ENCODE peak calls at places on chromosome 5, in eight cellular contexts. R is right lobe of liver, V is right atrium auricular region, W is H9, Y is neural progenitor cell, B is MM.1S, N is fibroblast of lung, M is heart right ventricle. Q is an unnamed sample.

GRCh38 chr5:131530706-131531331 is 104.2 kb downstream of the RAPGEF6 start:
- DNase-seq in R (no peak), V (no peak), W (no peak), Y (no peak), B (no peak), N (peak; percentile 23), M (no peak), Q (no peak)

GRCh38 chr5:138033275-138033808 is 463 bp upstream of the FAM13B start:
- DNase-seq in R (no peak), V (no peak), W (no peak), Y (peak; percentile 55), B (no peak), N (peak; percentile 5), M (no peak), Q (peak; percentile 53)

GRCh38 chr5:1500411-1501091 is 23.2 kb downstream of the LPCAT1 start:
- DNase-seq in R (peak; percentile 72), V (peak; percentile 84), W (no peak), Y (no peak), B (no peak), N (peak; percentile 30), M (peak; percentile 66), Q (no peak)

GRCh38 chr5:154756203-154756870 is 1.2 kb downstream of the LARP1 start:
- DNase-seq in R (peak; percentile 67), V (no peak), W (no peak), Y (peak; percentile 54), B (peak; percentile 40), N (no peak), M (peak; percentile 39), Q (no peak)

GRCh38 chr5:105371169-105371568 is 1808.6 kb upstream of the NUDT12 start:
- DNase-seq in R (no peak), V (no peak), W (no peak), Y (no peak), B (no peak), N (no peak), M (no peak), Q (no peak)

GRCh38 chr5:36607114-36607561 is 732 bp downstream of the SLC1A3 start:
- DNase-seq in R (peak; percentile 38), V (no peak), W (no peak), Y (peak; percentile 72), B (no peak), N (peak; percentile 58), M (peak; percentile 30), Q (no peak)

GRCh38 chr5:44875661-44876250 is 67.0 kb downstream of the MRPS30 start:
- DNase-seq in R (no peak), V (no peak), W (no peak), Y (no peak), B (peak; percentile 85), N (peak; percentile 94), M (no peak), Q (peak; percentile 97)

GRCh38 chr5:146290318-146290717 is 48.3 kb upstream of the POU4F3 start:
- DNase-seq in R (no peak), V (no peak), W (no peak), Y (no peak), B (no peak), N (peak; percentile 10), M (no peak), Q (no peak)

GRCh38 chr5:169945831-169946261 is 34.4 kb downstream of the INSYN2B start:
- DNase-seq in R (peak; percentile 20), V (peak; percentile 67), W (peak; percentile 36), Y (peak; percentile 23), B (no peak), N (peak; percentile 95), M (peak; percentile 7), Q (peak; percentile 28)

GRCh38 chr5:38414348-38414747 is 142.1 kb downstream of the LIFR start:
- DNase-seq in R (no peak), V (no peak), W (no peak), Y (no peak), B (no peak), N (peak; percentile 33), M (no peak), Q (no peak)

GRCh38 chr5:95486185-95486584 is 68.6 kb downstream of the SKIC3 start:
- DNase-seq in R (no peak), V (no peak), W (peak; percentile 38), Y (no peak), B (no peak), N (no peak), M (no peak), Q (no peak)

GRCh38 chr5:164353155-164353554 is 847.7 kb downstream of the MAT2B start:
- DNase-seq in R (no peak), V (no peak), W (no peak), Y (no peak), B (no peak), N (peak; percentile 88), M (no peak), Q (no peak)

GRCh38 chr5:91538179-91538578 is 155.1 kb upstream of the ARRDC3 start:
- DNase-seq in R (no peak), V (no peak), W (no peak), Y (no peak), B (no peak), N (no peak), M (no peak), Q (peak; percentile 57)

GRCh38 chr5:133297293-133297692 is 245.5 kb downstream of the HSPA4 start:
- DNase-seq in R (no peak), V (no peak), W (no peak), Y (no peak), B (no peak), N (no peak), M (no peak), Q (no peak)

GRCh38 chr5:6649186-6649585 is 15.9 kb downstream of the SRD5A1 start:
- DNase-seq in R (no peak), V (no peak), W (peak; percentile 53), Y (peak; percentile 52), B (no peak), N (no peak), M (no peak), Q (no peak)

GRCh38 chr5:127975961-127976360 is 107.6 kb upstream of the SLC12A2 start:
- DNase-seq in R (no peak), V (no peak), W (no peak), Y (no peak), B (no peak), N (no peak), M (no peak), Q (no peak)

GRCh38 chr5:142982821-142983200 is 212.6 kb downstream of the ARHGAP26 start:
- DNase-seq in R (no peak), V (no peak), W (peak; percentile 65), Y (peak; percentile 25), B (peak; percentile 36), N (no peak), M (no peak), Q (no peak)
- TF ChIP-seq CTCF in R (no peak), V (no peak), W (peak; percentile 59), Y (peak; percentile 40), B (peak; percentile 52), N (peak; percentile 8), M (no peak), Q (peak; percentile 35)

GRCh38 chr5:142644127-142644526 is 41.8 kb downstream of the FGF1 start:
- DNase-seq in R (no peak), V (no peak), W (no peak), Y (no peak), B (no peak), N (peak; percentile 52), M (no peak), Q (peak; percentile 62)
- H3K27ac ChIP-seq in R (no peak overlapping the region), V (no peak overlapping the region), W (no peak overlapping the region), Y (no peak overlapping the region), B (no peak overlapping the region), N (peak overlapping the region; percentile 66), M (no peak overlapping the region), Q (peak overlapping the region; percentile 56)

GRCh38 chr5:176620333-176620981 is 9.9 kb downstream of the SNCB start:
- DNase-seq in R (no peak), V (no peak), W (peak; percentile 63), Y (no peak), B (no peak), N (no peak), M (no peak), Q (no peak)

GRCh38 chr5:176619569-176620332 is 9.8 kb upstream of the GPRIN1 start:
- DNase-seq in R (no peak), V (no peak), W (peak; percentile 61), Y (no peak), B (no peak), N (no peak), M (no peak), Q (no peak)

GRCh38 chr5:176619203-176619568 is 9.2 kb upstream of the GPRIN1 start:
- DNase-seq in R (peak; percentile 56), V (no peak), W (peak; percentile 98), Y (peak; percentile 98), B (no peak), N (peak; percentile 83), M (peak; percentile 45), Q (peak; percentile 69)

GRCh38 chr5:176624142-176624541 is 6.2 kb downstream of the SNCB start:
- DNase-seq in R (no peak), V (no peak), W (no peak), Y (no peak), B (no peak), N (no peak), M (no peak), Q (no peak)

GRCh38 chr5:176621661-176622079 is 8.7 kb downstream of the SNCB start:
- DNase-seq in R (no peak), V (no peak), W (no peak), Y (no peak), B (no peak), N (peak; percentile 58), M (no peak), Q (no peak)
- H3K4me1 ChIP-seq in R (no peaks in the 10 kb centered on the region), V (no peaks in the 10 kb centered on the region), W (no peaks in the 10 kb centered on the region), Y (peaks cover 8% of the 10 kb centered on the region), B (no peaks in the 10 kb centered on the region), N (peaks cover 8% of the 10 kb centered on the region), M (peaks cover 23% of the 10 kb centered on the region), Q (peaks cover 6% of the 10 kb centered on the region)

GRCh38 chr5:174327896-174328295 is 282.4 kb downstream of the NSG2 start:
- DNase-seq in R (no peak), V (no peak), W (no peak), Y (no peak), B (no peak), N (no peak), M (no peak), Q (no peak)

GRCh38 chr5:174329738-174330137 is 284.2 kb downstream of the NSG2 start:
- DNase-seq in R (no peak), V (no peak), W (no peak), Y (no peak), B (no peak), N (peak; percentile 70), M (no peak), Q (no peak)

GRCh38 chr5:174327317-174327864 is 281.9 kb downstream of the NSG2 start:
- DNase-seq in R (peak; percentile 51), V (no peak), W (peak; percentile 93), Y (peak; percentile 94), B (peak; percentile 82), N (peak; percentile 82), M (peak; percentile 42), Q (peak; percentile 37)

GRCh38 chr5:174326372-174326771 is 280.9 kb downstream of the NSG2 start:
- DNase-seq in R (no peak), V (no peak), W (no peak), Y (no peak), B (no peak), N (no peak), M (no peak), Q (no peak)

DNA sequence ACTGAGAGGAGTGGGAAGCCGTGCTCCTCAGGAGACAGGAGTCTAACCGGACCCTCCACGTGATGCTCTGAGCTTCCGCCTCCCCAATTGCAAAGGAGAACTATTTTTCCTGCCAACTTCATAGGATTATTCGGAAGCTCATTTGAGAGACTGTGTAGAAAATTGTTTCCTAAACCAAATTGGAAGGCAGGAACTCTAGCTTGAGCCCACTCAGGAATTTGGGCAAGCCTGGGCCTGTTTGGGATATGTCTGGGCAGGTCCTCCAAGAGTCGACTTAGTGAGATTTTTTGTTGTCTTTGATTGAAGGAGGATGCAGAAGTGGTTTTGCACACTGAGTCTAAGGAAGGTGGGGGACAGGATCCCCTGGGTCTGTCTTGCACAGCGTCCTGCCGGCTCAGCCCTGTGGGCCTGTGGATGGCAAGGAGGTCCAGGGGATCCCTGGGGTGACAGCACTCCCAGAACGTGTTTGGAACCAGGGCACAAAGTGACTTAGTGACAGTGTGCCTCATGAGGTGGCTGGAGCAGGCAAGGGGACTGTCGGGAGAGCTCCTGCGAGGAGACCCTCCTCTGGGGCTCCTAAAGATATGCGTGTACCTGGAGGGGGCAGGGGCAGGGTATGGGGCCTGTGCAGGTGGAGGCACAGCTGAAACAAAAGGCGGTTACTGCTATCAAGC is 283.3 kb downstream of the NSG2 start:
- DNase-seq in R (no peak), V (no peak), W (no peak), Y (no peak), B (no peak), N (peak; percentile 62), M (no peak), Q (peak; percentile 38)
- TF ChIP-seq CTCF in R (no peak), V (no peak), W (no peak), Y (no peak), B (no peak), N (no peak), M (no peak), Q (no peak)

Q was measured in foreskin keratinocyte.